ENCODE peak calls at places on chromosomes 6 and 20, in four cellular contexts. One of them, this sample, is unnamed.

GRCh38 chr6:45998524-45998923 is 17.1 kb downstream of the CLIC5 start:
- DNase-seq in GM12878: no peak
- DNase-seq in A549: no peak
- DNase-seq in IMR-90: no peak
- DNase-seq in this sample: no peak

GRCh38 chr6:135180458-135181332 is at the start of gene MYB:
- DNase-seq in GM12878: no peak
- DNase-seq in IMR-90: peak
- DNase-seq in A549: peak
- DNase-seq in this sample: peak

GRCh38 chr6:129603731-129604130 is 106.2 kb downstream of the ARHGAP18 start:
- DNase-seq in A549: no peak
- DNase-seq in GM12878: no peak
- DNase-seq in IMR-90: no peak
- DNase-seq in this sample: no peak

GRCh38 chr6:41894366-41895299 is 542 bp downstream of the USP49 start:
- DNase-seq in A549: no peak
- DNase-seq in GM12878: no peak
- DNase-seq in IMR-90: no peak
- DNase-seq in this sample: no peak

GRCh38 chr6:84260926-84261325 is 33.5 kb upstream of the CEP162 start:
- DNase-seq in GM12878: no peak
- DNase-seq in IMR-90: no peak
- DNase-seq in A549: no peak
- DNase-seq in this sample: no peak

GRCh38 chr6:157225575-157225995 is 97.7 kb downstream of the TMEM242 start:
- DNase-seq in IMR-90: no peak
- DNase-seq in GM12878: no peak
- DNase-seq in A549: no peak
- DNase-seq in this sample: no peak

GRCh38 chr6:6131492-6132109 is 124.9 kb upstream of the NRN1 start:
- DNase-seq in GM12878: no peak
- DNase-seq in A549: peak
- DNase-seq in IMR-90: no peak
- DNase-seq in this sample: peak

GRCh38 chr20:61590236-61590635 is 338.2 kb downstream of the CDH4 start:
- DNase-seq in GM12878: no peak
- DNase-seq in A549: no peak
- DNase-seq in IMR-90: no peak
- DNase-seq in this sample: no peak

GRCh38 chr6:142014515-142014914 is 118.2 kb upstream of the GJE1 start:
- DNase-seq in IMR-90: peak
- DNase-seq in A549: peak
- DNase-seq in GM12878: no peak
- DNase-seq in this sample: no peak
- H3K4me3 ChIP-seq in IMR-90: peak
- H3K4me3 ChIP-seq in A549: no peak
- H3K4me3 ChIP-seq in GM12878: no peak
- H3K4me3 ChIP-seq in this sample: no peak

DNA sequence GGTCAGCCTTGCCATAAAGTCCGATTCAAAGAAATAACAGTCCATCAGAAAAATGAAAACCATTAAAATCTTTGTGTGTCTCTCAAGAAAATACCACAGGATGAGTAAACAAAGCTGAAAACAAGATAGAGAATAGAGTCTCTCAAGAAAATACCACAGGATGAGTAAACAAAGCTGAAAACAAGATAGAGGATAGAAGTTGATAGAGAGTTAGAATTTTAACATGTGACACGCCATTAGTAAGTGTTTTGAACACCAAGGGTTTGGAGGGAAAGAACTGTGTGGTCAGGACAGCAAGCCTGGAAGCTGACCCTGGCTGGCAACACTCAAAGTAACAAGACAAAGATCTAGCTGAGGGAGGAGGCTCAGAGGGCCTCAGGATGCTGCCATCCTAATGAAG is 43.9 kb upstream of the PRND start:
- DNase-seq in A549: no peak
- DNase-seq in GM12878: no peak
- DNase-seq in IMR-90: no peak
- DNase-seq in this sample: no peak
- TF ChIP-seq CEBPB in A549: no peak
- TF ChIP-seq CEBPB in GM12878: no peak
- TF ChIP-seq CEBPB in IMR-90: no peak
- TF ChIP-seq CEBPB in this sample: no peak

GRCh38 chr20:20446613-20447012 is 78.7 kb downstream of the INSM1 start:
- DNase-seq in A549: no peak
- DNase-seq in IMR-90: no peak
- DNase-seq in GM12878: no peak
- DNase-seq in this sample: no peak
- TF ChIP-seq RCOR1 in A549: no peak
- TF ChIP-seq RCOR1 in IMR-90: no peak
- TF ChIP-seq RCOR1 in GM12878: no peak
- TF ChIP-seq RCOR1 in this sample: no peak

GRCh38 chr6:28334272-28335039 is 1.5 kb downstream of the ZSCAN31 start:
- DNase-seq in IMR-90: no peak
- DNase-seq in A549: no peak
- DNase-seq in GM12878: no peak
- DNase-seq in this sample: no peak

GRCh38 chr6:28335564-28336283 is at the start of gene ZSCAN31:
- DNase-seq in A549: peak
- DNase-seq in IMR-90: peak
- DNase-seq in GM12878: peak
- DNase-seq in this sample: peak

GRCh38 chr6:28333599-28334018 is 2.3 kb downstream of the ZSCAN31 start:
- DNase-seq in IMR-90: no peak
- DNase-seq in A549: no peak
- DNase-seq in GM12878: no peak
- DNase-seq in this sample: no peak

GRCh38 chr6:28336284-28337024 is 506 bp upstream of the ZSCAN31 start:
- DNase-seq in GM12878: peak
- DNase-seq in IMR-90: peak
- DNase-seq in A549: no peak
- DNase-seq in this sample: peak

DNA sequence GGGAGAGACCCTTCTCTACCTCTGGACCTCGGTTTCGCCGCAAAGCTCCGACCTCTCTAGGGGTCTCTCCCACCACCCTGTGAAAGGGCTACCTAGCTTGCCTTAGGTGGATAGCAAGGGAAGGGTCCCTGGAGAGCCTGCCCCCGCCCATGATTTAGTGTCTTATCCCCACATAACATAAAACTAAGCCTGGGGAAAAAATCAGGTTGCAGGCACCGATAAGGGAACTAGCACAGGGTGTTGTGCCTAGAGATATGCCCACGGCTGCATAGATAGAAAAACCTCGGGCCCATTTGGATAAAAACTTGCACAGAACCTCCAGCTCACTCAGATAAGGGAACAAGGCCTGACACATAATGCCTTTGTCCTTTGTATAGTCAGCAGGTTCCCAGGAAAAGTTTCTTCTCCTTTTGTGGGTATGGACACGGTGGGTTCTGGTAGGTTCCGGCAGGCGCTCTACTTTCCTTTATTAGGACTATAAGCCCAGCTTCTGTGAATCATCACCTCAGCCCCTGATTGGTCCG is 846 bp downstream of the ZSCAN31 start:
- DNase-seq in A549: no peak
- DNase-seq in GM12878: no peak
- DNase-seq in IMR-90: no peak
- DNase-seq in this sample: peak
- H3K4me3 ChIP-seq in A549: peak
- H3K4me3 ChIP-seq in GM12878: peak
- H3K4me3 ChIP-seq in IMR-90: peak
- H3K4me3 ChIP-seq in this sample: peak

GRCh38 chr20:39849664-39850063 is 839.4 kb downstream of the MAFB start:
- DNase-seq in IMR-90: peak
- DNase-seq in GM12878: no peak
- DNase-seq in A549: no peak
- DNase-seq in this sample: no peak
- TF ChIP-seq CEBPB in IMR-90: no peak
- TF ChIP-seq CEBPB in GM12878: no peak
- TF ChIP-seq CEBPB in A549: no peak
- TF ChIP-seq CEBPB in this sample: no peak

GRCh38 chr6:3695065-3695830 is 56.3 kb downstream of the PXDC1 start:
- DNase-seq in IMR-90: no peak
- DNase-seq in GM12878: no peak
- DNase-seq in A549: no peak
- DNase-seq in this sample: no peak

GRCh38 chr6:3696525-3696924 is 55.0 kb downstream of the PXDC1 start:
- DNase-seq in A549: no peak
- DNase-seq in IMR-90: peak
- DNase-seq in GM12878: no peak
- DNase-seq in this sample: no peak

GRCh38 chr6:3699231-3699630 is 52.3 kb downstream of the PXDC1 start:
- DNase-seq in IMR-90: no peak
- DNase-seq in GM12878: no peak
- DNase-seq in A549: no peak
- DNase-seq in this sample: no peak

GRCh38 chr6:3698021-3698420 is 53.5 kb downstream of the PXDC1 start:
- DNase-seq in A549: no peak
- DNase-seq in IMR-90: peak
- DNase-seq in GM12878: no peak
- DNase-seq in this sample: no peak

DNA sequence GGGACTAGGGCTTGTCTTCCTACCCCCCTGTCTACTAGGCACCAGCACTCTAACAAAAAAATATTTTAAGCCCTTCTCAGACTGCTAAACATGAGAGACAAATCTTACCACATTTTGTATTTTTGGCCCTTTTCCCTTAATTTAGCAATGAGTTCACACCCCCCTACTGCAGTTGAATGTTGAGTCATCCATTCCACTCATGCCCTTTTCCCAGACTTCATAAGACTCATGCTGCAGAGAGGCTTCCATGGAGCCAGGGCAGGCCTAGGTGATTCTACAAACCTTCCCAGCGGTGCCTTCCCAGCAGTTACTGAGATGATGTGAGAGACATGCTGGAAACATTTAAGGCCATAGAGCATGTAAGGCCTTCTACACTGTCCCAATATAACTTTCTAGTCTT is 53.9 kb downstream of the PXDC1 start:
- DNase-seq in GM12878: no peak
- DNase-seq in IMR-90: peak
- DNase-seq in A549: no peak
- DNase-seq in this sample: no peak
- TF ChIP-seq RCOR1 in GM12878: no peak
- TF ChIP-seq RCOR1 in IMR-90: no peak
- TF ChIP-seq RCOR1 in A549: no peak
- TF ChIP-seq RCOR1 in this sample: no peak

GRCh38 chr6:85568411-85568810 is 25.2 kb downstream of the SNX14 start:
- DNase-seq in A549: no peak
- DNase-seq in IMR-90: no peak
- DNase-seq in GM12878: no peak
- DNase-seq in this sample: no peak
- H3K4me3 ChIP-seq in A549: no peak
- H3K4me3 ChIP-seq in IMR-90: no peak
- H3K4me3 ChIP-seq in GM12878: no peak
- H3K4me3 ChIP-seq in this sample: no peak

DNA sequence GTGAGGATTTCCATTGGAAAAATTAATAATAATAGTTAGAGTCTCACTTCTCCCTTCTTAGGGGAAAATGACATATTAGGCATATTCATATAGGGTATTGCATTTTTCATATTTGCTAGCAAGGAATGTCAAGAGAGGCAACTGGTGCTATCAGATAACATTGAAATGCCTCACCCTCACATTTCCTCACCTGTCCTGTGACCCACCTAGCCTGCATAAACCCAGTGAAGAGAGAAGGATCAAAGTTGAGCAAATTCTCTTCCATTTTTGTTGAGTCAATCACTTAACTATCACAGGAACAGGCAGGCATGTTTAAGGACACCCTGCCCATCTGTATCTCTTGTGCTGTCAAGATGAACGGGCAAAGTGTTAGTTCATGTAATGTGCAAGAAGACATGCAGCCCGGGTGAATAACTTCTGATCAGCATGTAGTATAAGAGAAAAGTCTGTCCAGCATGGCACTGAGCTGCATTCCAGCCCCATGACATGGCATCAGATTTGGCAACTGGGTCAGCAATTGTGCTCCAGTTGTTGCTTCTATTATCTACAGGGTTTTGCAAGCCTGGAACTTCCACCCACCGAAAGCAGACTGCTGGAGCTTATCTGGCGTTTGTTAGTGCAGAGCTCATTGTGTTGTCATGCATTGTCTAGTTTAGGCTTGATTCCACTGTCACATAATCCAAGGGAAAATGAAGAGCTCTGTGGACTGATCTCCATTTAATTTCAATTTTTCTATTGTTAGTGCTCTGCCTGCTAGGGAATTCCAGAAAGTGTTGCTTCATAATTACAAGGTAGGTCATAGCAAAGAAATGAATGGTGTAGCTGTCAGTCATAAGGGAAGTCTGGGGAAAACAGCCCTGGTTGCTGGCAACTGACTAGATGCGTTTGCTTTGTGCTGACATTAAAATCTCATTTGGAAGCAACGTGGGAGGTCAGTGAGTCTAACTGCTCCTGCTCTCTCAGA is 138.4 kb upstream of the TNFAIP3 start:
- DNase-seq in A549: no peak
- DNase-seq in GM12878: no peak
- DNase-seq in IMR-90: peak
- DNase-seq in this sample: no peak
- TF ChIP-seq CEBPB in A549: no peak
- TF ChIP-seq CEBPB in GM12878: no peak
- TF ChIP-seq CEBPB in IMR-90: peak
- TF ChIP-seq CEBPB in this sample: peak

GRCh38 chr6:4103929-4104328 is 25.0 kb upstream of the FAM217A start:
- DNase-seq in A549: no peak
- DNase-seq in IMR-90: no peak
- DNase-seq in GM12878: no peak
- DNase-seq in this sample: no peak
- TF ChIP-seq RCOR1 in A549: no peak
- TF ChIP-seq RCOR1 in IMR-90: no peak
- TF ChIP-seq RCOR1 in GM12878: no peak
- TF ChIP-seq RCOR1 in this sample: no peak

GRCh38 chr20:17262786-17263185 is 35.9 kb downstream of the PCSK2 start:
- DNase-seq in A549: no peak
- DNase-seq in IMR-90: no peak
- DNase-seq in GM12878: no peak
- DNase-seq in this sample: no peak
- H3K4me3 ChIP-seq in A549: no peak
- H3K4me3 ChIP-seq in IMR-90: no peak
- H3K4me3 ChIP-seq in GM12878: no peak
- H3K4me3 ChIP-seq in this sample: no peak